ENCODE peak calls at places on chromosome 10, in seven cellular contexts. O is EL; Z is LHCN-M2; J is NCI-H2171; D is fibroblast of lung; C is NCI-H460; Y is stimulated activated CD4-positive, alpha-beta T cell treated with anti-CD3 and anti-CD28 coated beads, Interleukin-2, amount 100 ng/mL, for 4 hours. E is an unnamed sample.

GRCh38 chr10:11197854-11198253 is 180.2 kb downstream of the CELF2 start:
- DNase-seq in O (no peak), Z (no peak), J (no peak), D (no peak), C (no peak), Y (no peak), E (no peak)

GRCh38 chr10:75400163-75400768 is 1.3 kb downstream of the ZNF503 start:
- DNase-seq in O (peak; percentile 50), Z (no peak), J (no peak), D (peak; percentile 36), C (no peak), Y (no peak), E (no peak)

GRCh38 chr10:3866347-3866746 is 81.3 kb upstream of the KLF6 start:
- DNase-seq in O (no peak), Z (no peak), J (no peak), D (no peak), C (no peak), Y (no peak), E (no peak)

GRCh38 chr10:59435707-59436106 is 73.4 kb upstream of the FAM13C start:
- DNase-seq in O (no peak), Z (no peak), J (no peak), D (peak; percentile 32), C (no peak), Y (no peak), E (no peak)

GRCh38 chr10:8146650-8147049 is 92.2 kb downstream of the GATA3 start:
- DNase-seq in O (peak; percentile 12), Z (no peak), J (no peak), D (peak; percentile 87), C (no peak), Y (no peak), E (no peak)

GRCh38 chr10:84230359-84230758 is 5.0 kb upstream of the LRIT2 start:
- DNase-seq in O (no peak), Z (no peak), J (no peak), D (no peak), C (no peak), Y (no peak), E (no peak)

GRCh38 chr10:33352154-33352553 is 17.7 kb upstream of the NRP1 start:
- DNase-seq in O (peak; percentile 72), Z (peak; percentile 66), J (no peak), D (peak; percentile 72), C (no peak), Y (no peak), E (no peak)

GRCh38 chr10:101014230-101014884 is 14.7 kb downstream of the LZTS2 start:
- DNase-seq in O (peak; percentile 71), Z (peak; percentile 66), J (no peak), D (peak; percentile 48), C (no peak), Y (peak; percentile 59), E (peak; percentile 81)

GRCh38 chr10:106038246-106038645 is 1126.3 kb downstream of the SORCS1 start:
- DNase-seq in O (peak; percentile 1), Z (no peak), J (no peak), D (no peak), C (no peak), Y (no peak), E (no peak)

GRCh38 chr10:59362991-59363390 is 642 bp upstream of the FAM13C start:
- DNase-seq in O (peak; percentile 20), Z (peak; percentile 53), J (no peak), D (peak; percentile 63), C (peak; percentile 21), Y (no peak), E (peak; percentile 62)